ENCODE peak calls at places on chromosomes 3 and 15, in four cellular contexts. A is H9, I is IMR-90, V is H1. Z is an unnamed sample.
A peak's percentile ranks its signal among the peaks of the same experiment; 100 is the strongest.

GRCh38 chr3:4409415-4409814 is 57.7 kb downstream of the SUMF1 start:
- DNase-seq in V (no peak), A (no peak), I (no peak), Z (no peak)

GRCh38 chr15:60520041-60520824 is 41.3 kb upstream of the ICE2 start:
- DNase-seq in I (peak; percentile 61), V (no peak), A (no peak), Z (no peak)

GRCh38 chr15:55917881-55918296 is 75.5 kb downstream of the NEDD4 start:
- DNase-seq in V (no peak), A (no peak), I (peak; percentile 96), Z (no peak)

GRCh38 chr3:71421475-71421819 is 162.1 kb downstream of the FOXP1 start:
- DNase-seq in I (no peak), V (no peak), A (no peak), Z (no peak)

GRCh38 chr3:103499132-103499885 is 1064.5 kb downstream of the ZPLD1 start:
- DNase-seq in A (no peak), I (peak; percentile 66), V (no peak), Z (no peak)

GRCh38 chr3:72666444-72666755 is 181.8 kb downstream of the SHQ1 start:
- DNase-seq in I (no peak), V (no peak), A (no peak), Z (no peak)

GRCh38 chr3:169122407-169122806 is 541.1 kb downstream of the MECOM start:
- DNase-seq in I (no peak), A (no peak), V (no peak), Z (no peak)

GRCh38 chr3:136905549-136905948 is 43.5 kb downstream of the NCK1 start:
- DNase-seq in A (no peak), V (no peak), I (no peak), Z (no peak)

GRCh38 chr3:110741891-110742290 is 329.7 kb upstream of the NECTIN3 start:
- DNase-seq in I (no peak), V (no peak), A (no peak), Z (no peak)

GRCh38 chr15:22808240-22808639 is 21.8 kb downstream of the NIPA1 start:
- DNase-seq in V (no peak), A (no peak), I (no peak), Z (no peak)

GRCh38 chr15:66405605-66406004 is 18.9 kb downstream of the MAP2K1 start:
- DNase-seq in V (no peak), A (no peak), I (peak; percentile 59), Z (no peak)

GRCh38 chr15:66411190-66411589 is 24.5 kb downstream of the MAP2K1 start:
- DNase-seq in I (no peak), A (no peak), V (no peak), Z (no peak)

GRCh38 chr15:66409565-66410108 is 22.9 kb downstream of the MAP2K1 start:
- DNase-seq in A (no peak), I (no peak), V (no peak), Z (no peak)

GRCh38 chr15:66408254-66408653 is 21.5 kb downstream of the MAP2K1 start:
- DNase-seq in A (no peak), I (no peak), V (no peak), Z (no peak)

DNA sequence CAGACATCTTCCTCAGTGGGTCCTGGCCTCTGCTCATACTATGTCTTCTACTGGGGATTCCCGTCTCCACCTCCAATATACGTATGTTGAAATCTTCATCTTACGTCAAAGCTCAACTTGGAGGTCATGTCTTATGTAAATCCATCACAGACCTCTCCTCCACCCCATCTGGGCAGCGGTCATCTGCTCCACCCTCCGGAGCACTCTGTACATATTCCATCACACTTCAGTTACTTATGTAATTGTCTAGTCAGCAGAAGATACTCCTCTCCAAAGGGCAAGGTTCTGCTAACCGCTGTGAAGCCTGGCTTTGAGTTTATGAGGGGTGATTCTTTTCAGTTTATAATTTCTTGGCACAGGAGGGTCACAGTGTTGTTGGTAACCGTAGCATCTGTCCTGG is 22.0 kb downstream of the MAP2K1 start:
- DNase-seq in A (no peak), I (no peak), V (no peak), Z (no peak)
- H2AK5ac ChIP-seq in A (no peak overlapping the region), I (no peak overlapping the region), V (peak overlapping the region; percentile 42), Z (no peak overlapping the region)

GRCh38 chr15:51982013-51982769 is 10.6 kb upstream of the LEO1 start:
- DNase-seq in I (peak; percentile 82), A (no peak), V (no peak), Z (no peak)
- H4K91ac ChIP-seq in I (peak overlapping the region; percentile 40), A (no peak overlapping the region), V (no peak overlapping the region), Z (no peak overlapping the region)

GRCh38 chr15:42078903-42079302 is 15.5 kb downstream of the PLA2G4D start:
- DNase-seq in V (no peak), I (no peak), A (no peak), Z (no peak)
- H2AK5ac ChIP-seq in V (no peak overlapping the region), I (no peak overlapping the region), A (no peak overlapping the region), Z (no peak overlapping the region)

GRCh38 chr15:67197364-67197695 is 57.1 kb downstream of the AAGAB start:
- DNase-seq in A (no peak), I (no peak), V (no peak), Z (no peak)
- H4K91ac ChIP-seq in A (no peak overlapping the region), I (peak overlapping the region; percentile 69), V (no peak overlapping the region), Z (no peak overlapping the region)

GRCh38 chr15:84908564-84908963 is 24.1 kb downstream of the SLC28A1 start:
- DNase-seq in I (no peak), A (no peak), V (peak; percentile 45), Z (no peak)
- H2AK5ac ChIP-seq in I (no peak overlapping the region), A (no peak overlapping the region), V (no peak overlapping the region), Z (no peak overlapping the region)

Z was measured in neuronal stem cell.